ENCODE peak calls at places on chromosomes 2 and 18, in ten cellular contexts. O, U, W, M, K, X, C, H, Q and N are unnamed samples.

GRCh38 chr2:200026312-200026711 is 70.9 kb downstream of the MAIP1 start:
- DNase-seq in O (no peak), U (no peak), W (no peak), M (no peak), K (no peak), X (no peak), C (no peak), H (no peak), Q (no peak), N (no peak)

GRCh38 chr18:38575023-38575422 is 1009.4 kb upstream of the CELF4 start:
- DNase-seq in O (no peak), U (no peak), W (no peak), M (no peak), K (no peak), X (no peak), C (no peak), H (no peak), Q (no peak), N (no peak)

GRCh38 chr2:170314744-170315447 is 136.9 kb downstream of the MYO3B start:
- DNase-seq in O (no peak), U (no peak), W (no peak), M (no peak), K (no peak), X (no peak), C (no peak), H (no peak), Q (no peak), N (no peak)

GRCh38 chr2:39516347-39517101 is 79.4 kb upstream of the MAP4K3 start:
- DNase-seq in O (no peak), U (peak), W (peak), M (peak), K (no peak), X (peak), C (peak), H (peak), Q (no peak), N (peak)

GRCh38 chr2:88053301-88053700 is 2.3 kb downstream of the KRCC1 start:
- DNase-seq in O (no peak), U (peak), W (no peak), M (no peak), K (no peak), X (peak), C (peak), H (no peak), Q (no peak), N (no peak)

GRCh38 chr2:42978175-42978886 is 185.9 kb upstream of the HAAO start:
- DNase-seq in O (no peak), U (no peak), W (no peak), M (peak), K (no peak), X (peak), C (no peak), H (no peak), Q (no peak), N (no peak)

GRCh38 chr2:79432731-79433146 is 80.1 kb upstream of the CTNNA2 start:
- DNase-seq in O (no peak), U (no peak), W (no peak), M (no peak), K (no peak), X (no peak), C (no peak), H (no peak), Q (peak), N (no peak)

GRCh38 chr2:41782306-41783158 is 265.3 kb upstream of the PKDCC start:
- DNase-seq in O (peak), U (peak), W (no peak), M (no peak), K (no peak), X (peak), C (peak), H (no peak), Q (peak), N (no peak)

GRCh38 chr2:200377143-200377773 is 70.8 kb downstream of the SPATS2L start:
- DNase-seq in O (no peak), U (no peak), W (no peak), M (no peak), K (no peak), X (no peak), C (peak), H (no peak), Q (no peak), N (no peak)

GRCh38 chr2:38741542-38741852 is 9.7 kb downstream of the SRSF7 start:
- DNase-seq in O (no peak), U (no peak), W (no peak), M (no peak), K (no peak), X (no peak), C (no peak), H (no peak), Q (no peak), N (no peak)

GRCh38 chr2:9467687-9468086 is 6.7 kb upstream of the IAH1 start:
- DNase-seq in O (no peak), U (no peak), W (no peak), M (no peak), K (no peak), X (no peak), C (no peak), H (no peak), Q (no peak), N (no peak)

GRCh38 chr2:208906330-208906729 is 499.7 kb downstream of the PTH2R start:
- DNase-seq in O (no peak), U (no peak), W (no peak), M (no peak), K (no peak), X (no peak), C (no peak), H (no peak), Q (no peak), N (no peak)

GRCh38 chr2:59905731-59906130 is 647.7 kb downstream of the BCL11A start:
- DNase-seq in O (no peak), U (no peak), W (no peak), M (no peak), K (no peak), X (no peak), C (no peak), H (no peak), Q (no peak), N (no peak)

GRCh38 chr18:79511271-79511670 is 115.5 kb downstream of the NFATC1 start:
- DNase-seq in O (no peak), U (no peak), W (no peak), M (peak), K (peak), X (peak), C (no peak), H (no peak), Q (peak), N (peak)

GRCh38 chr2:181784556-181784955 is 104.2 kb upstream of the NEUROD1 start:
- DNase-seq in O (no peak), U (peak), W (no peak), M (no peak), K (no peak), X (no peak), C (peak), H (no peak), Q (no peak), N (no peak)

GRCh38 chr2:215137741-215138340 is 585 bp downstream of the ABCA12 start:
- DNase-seq in O (no peak), U (peak), W (no peak), M (no peak), K (no peak), X (no peak), C (peak), H (no peak), Q (no peak), N (no peak)

GRCh38 chr2:168607992-168608391 is 151.9 kb downstream of the CERS6 start:
- DNase-seq in O (no peak), U (peak), W (no peak), M (no peak), K (no peak), X (no peak), C (no peak), H (no peak), Q (no peak), N (no peak)

GRCh38 chr2:72788756-72789155 is 37.1 kb downstream of the EXOC6B start:
- DNase-seq in O (no peak), U (peak), W (no peak), M (no peak), K (no peak), X (no peak), C (peak), H (no peak), Q (no peak), N (no peak)

GRCh38 chr2:179461367-179461886 is 196.8 kb upstream of the SESTD1 start:
- DNase-seq in O (no peak), U (no peak), W (no peak), M (no peak), K (no peak), X (no peak), C (no peak), H (no peak), Q (no peak), N (no peak)

GRCh38 chr2:48145845-48146452 is 239.7 kb upstream of the FBXO11 start:
- DNase-seq in O (no peak), U (peak), W (no peak), M (no peak), K (no peak), X (no peak), C (no peak), H (no peak), Q (no peak), N (no peak)

GRCh38 chr2:24220534-24221281 is 45.9 kb downstream of the FAM228A start:
- DNase-seq in O (no peak), U (no peak), W (no peak), M (no peak), K (no peak), X (no peak), C (no peak), H (no peak), Q (no peak), N (no peak)

GRCh38 chr2:207768891-207769596 is 662 bp downstream of the FZD5 start:
- DNase-seq in O (no peak), U (no peak), W (peak), M (peak), K (no peak), X (peak), C (peak), H (peak), Q (peak), N (no peak)

GRCh38 chr18:63979409-63979908 is 9.6 kb downstream of the SERPINB8 start:
- DNase-seq in O (no peak), U (peak), W (peak), M (peak), K (no peak), X (peak), C (peak), H (peak), Q (peak), N (no peak)

GRCh38 chr2:220991972-220992371 is 580.1 kb downstream of the EPHA4 start:
- DNase-seq in O (no peak), U (no peak), W (no peak), M (no peak), K (no peak), X (no peak), C (no peak), H (no peak), Q (no peak), N (no peak)

GRCh38 chr2:28155627-28156026 is 237.0 kb upstream of the FOSL2 start:
- DNase-seq in O (no peak), U (no peak), W (no peak), M (no peak), K (no peak), X (no peak), C (no peak), H (no peak), Q (no peak), N (no peak)

GRCh38 chr2:182049330-182049729 is 63.7 kb downstream of the PPP1R1C start:
- DNase-seq in O (no peak), U (peak), W (no peak), M (no peak), K (no peak), X (no peak), C (no peak), H (no peak), Q (no peak), N (no peak)

GRCh38 chr2:216142540-216142939 is 33.4 kb downstream of the XRCC5 start:
- DNase-seq in O (peak), U (peak), W (no peak), M (no peak), K (no peak), X (no peak), C (no peak), H (no peak), Q (no peak), N (no peak)

GRCh38 chr2:237280235-237280634 is 133.7 kb downstream of the COL6A3 start:
- DNase-seq in O (no peak), U (peak), W (no peak), M (no peak), K (no peak), X (no peak), C (no peak), H (no peak), Q (no peak), N (no peak)

GRCh38 chr2:121071058-121071504 is 213.9 kb downstream of the TFCP2L1 start:
- DNase-seq in O (no peak), U (peak), W (peak), M (peak), K (peak), X (peak), C (peak), H (peak), Q (peak), N (peak)

GRCh38 chr2:108621087-108621559 is 86.9 kb downstream of the LIMS1 start:
- DNase-seq in O (no peak), U (peak), W (no peak), M (no peak), K (peak), X (no peak), C (peak), H (no peak), Q (no peak), N (no peak)

GRCh38 chr2:161570424-161571050 is 53.7 kb upstream of the SLC4A10 start:
- DNase-seq in O (no peak), U (no peak), W (no peak), M (no peak), K (no peak), X (no peak), C (no peak), H (no peak), Q (no peak), N (no peak)

GRCh38 chr2:113700186-113700841 is 56.1 kb downstream of the SLC35F5 start:
- DNase-seq in O (peak), U (peak), W (no peak), M (no peak), K (no peak), X (no peak), C (no peak), H (peak), Q (no peak), N (no peak)

GRCh38 chr2:7510353-7510752 is 593.1 kb downstream of the RNF144A start:
- DNase-seq in O (no peak), U (no peak), W (no peak), M (no peak), K (no peak), X (no peak), C (no peak), H (no peak), Q (no peak), N (no peak)
- TF ChIP-seq CTCF in O (peak), U (no peak), W (no peak), M (no peak), K (no peak), X (no peak), C (no peak), H (no peak), Q (no peak), N (no peak)

GRCh38 chr2:174015428-174015827 is 50.3 kb upstream of the SP3 start:
- DNase-seq in O (no peak), U (no peak), W (no peak), M (no peak), K (no peak), X (no peak), C (no peak), H (no peak), Q (no peak), N (no peak)

GRCh38 chr2:174013310-174013751 is 48.2 kb upstream of the SP3 start:
- DNase-seq in O (no peak), U (no peak), W (peak), M (peak), K (no peak), X (peak), C (peak), H (peak), Q (peak), N (no peak)

GRCh38 chr2:174016447-174016846 is 51.3 kb upstream of the SP3 start:
- DNase-seq in O (no peak), U (no peak), W (no peak), M (no peak), K (no peak), X (no peak), C (no peak), H (no peak), Q (no peak), N (no peak)

GRCh38 chr2:174014021-174014698 is 49.0 kb upstream of the SP3 start:
- DNase-seq in O (no peak), U (no peak), W (no peak), M (no peak), K (no peak), X (no peak), C (no peak), H (no peak), Q (no peak), N (no peak)

GRCh38 chr2:174014699-174015070 is 49.5 kb upstream of the SP3 start:
- DNase-seq in O (no peak), U (no peak), W (no peak), M (peak), K (no peak), X (no peak), C (no peak), H (no peak), Q (no peak), N (no peak)
- H3K27ac ChIP-seq in O (no peak), U (no peak), W (no peak), M (peak), K (peak), X (peak), C (no peak), H (peak), Q (no peak), N (no peak)

GRCh38 chr2:150486539-150487484 is 655 bp downstream of the RND3 start:
- DNase-seq in O (no peak), U (peak), W (peak), M (peak), K (peak), X (peak), C (peak), H (peak), Q (peak), N (peak)

GRCh38 chr2:150485871-150486538 is 1.5 kb downstream of the RND3 start:
- DNase-seq in O (no peak), U (peak), W (peak), M (peak), K (peak), X (peak), C (peak), H (peak), Q (peak), N (peak)

GRCh38 chr2:150484006-150484405 is 3.5 kb downstream of the RND3 start:
- DNase-seq in O (no peak), U (no peak), W (no peak), M (no peak), K (no peak), X (no peak), C (peak), H (no peak), Q (no peak), N (no peak)

GRCh38 chr2:150484461-150484931 is 3.0 kb downstream of the RND3 start:
- DNase-seq in O (no peak), U (peak), W (no peak), M (peak), K (no peak), X (no peak), C (peak), H (no peak), Q (no peak), N (no peak)

GRCh38 chr2:150485114-150485870 is 2.2 kb downstream of the RND3 start:
- DNase-seq in O (no peak), U (peak), W (peak), M (peak), K (peak), X (peak), C (peak), H (peak), Q (peak), N (peak)
- TF ChIP-seq POLR2A in O (no peak), U (peak), W (no peak), M (no peak), K (peak), X (no peak), C (peak), H (peak), Q (no peak), N (peak)

GRCh38 chr18:59196161-59196560 is 23.8 kb upstream of the GRP start:
- DNase-seq in O (no peak), U (no peak), W (no peak), M (no peak), K (no peak), X (no peak), C (no peak), H (no peak), Q (no peak), N (no peak)

GRCh38 chr18:59197636-59198035 is 22.3 kb upstream of the GRP start:
- DNase-seq in O (no peak), U (no peak), W (no peak), M (no peak), K (no peak), X (no peak), C (no peak), H (no peak), Q (no peak), N (no peak)

GRCh38 chr18:59198215-59198614 is 21.7 kb upstream of the GRP start:
- DNase-seq in O (no peak), U (no peak), W (no peak), M (no peak), K (no peak), X (no peak), C (no peak), H (no peak), Q (no peak), N (no peak)

GRCh38 chr18:59202258-59202820 is 17.6 kb upstream of the GRP start:
- DNase-seq in O (no peak), U (no peak), W (no peak), M (no peak), K (no peak), X (no peak), C (no peak), H (no peak), Q (no peak), N (no peak)

GRCh38 chr18:59200787-59201186 is 19.2 kb upstream of the GRP start:
- DNase-seq in O (no peak), U (no peak), W (no peak), M (no peak), K (no peak), X (no peak), C (no peak), H (no peak), Q (no peak), N (no peak)
- TF ChIP-seq CTCF in O (no peak), U (no peak), W (no peak), M (no peak), K (no peak), X (no peak), C (no peak), H (no peak), Q (no peak), N (no peak)

GRCh38 chr2:1638281-1638860 is 105.9 kb downstream of the PXDN start:
- DNase-seq in O (no peak), U (no peak), W (no peak), M (peak), K (no peak), X (no peak), C (no peak), H (no peak), Q (no peak), N (no peak)

GRCh38 chr2:1635826-1636225 is 108.5 kb downstream of the PXDN start:
- DNase-seq in O (no peak), U (no peak), W (no peak), M (peak), K (no peak), X (no peak), C (no peak), H (no peak), Q (no peak), N (no peak)

GRCh38 chr2:1634681-1635341 is 109.5 kb downstream of the PXDN start:
- DNase-seq in O (no peak), U (no peak), W (no peak), M (peak), K (no peak), X (no peak), C (no peak), H (no peak), Q (no peak), N (no peak)

GRCh38 chr2:1639086-1639858 is 105.0 kb downstream of the PXDN start:
- DNase-seq in O (no peak), U (no peak), W (no peak), M (peak), K (no peak), X (no peak), C (no peak), H (no peak), Q (no peak), N (no peak)

GRCh38 chr2:1636791-1637415 is 107.4 kb downstream of the PXDN start:
- DNase-seq in O (no peak), U (no peak), W (no peak), M (peak), K (peak), X (no peak), C (no peak), H (no peak), Q (no peak), N (no peak)
- H3K27ac ChIP-seq in O (no peak), U (no peak), W (no peak), M (no peak), K (no peak), X (no peak), C (no peak), H (no peak), Q (no peak), N (no peak)

GRCh38 chr18:8611916-8612576 is 2.8 kb downstream of the RAB12 start:
- DNase-seq in O (no peak), U (no peak), W (no peak), M (no peak), K (no peak), X (no peak), C (no peak), H (no peak), Q (no peak), N (no peak)
- TF ChIP-seq POLR2A in O (peak), U (no peak), W (no peak), M (no peak), K (no peak), X (no peak), C (no peak), H (no peak), Q (no peak), N (no peak)